ENCODE peak calls at places on chromosomes 11 and 22, in eight cellular contexts. One of them, this sample, is unnamed.

GRCh38 chr22:38758276-38758945 is 2.6 kb upstream of the SUN2 start:
- DNase-seq in activated CD4-positive, alpha-beta T cell treated with anti-CD3 and anti-CD28 coated beads, Interleukin-2, amount 10 ng/mL, durations not matched to agents 7 days and 5 days: peak
- DNase-seq in kidney glomerular epithelial cell: no peak
- DNase-seq in IMR-90: no peak
- DNase-seq in astrocyte: no peak
- DNase-seq in kidney: peak
- DNase-seq in HEK293T: no peak
- DNase-seq in stimulated activated naive B cell treated with anti-CD40 and anti-IgM and Interleukin-4, amounts not matched to agents 10 μg/mL and 1 μg/mL and 100 μg/mL, for 72 hours: peak
- DNase-seq in this sample: no peak

GRCh38 chr22:26702906-26703830 is 45.8 kb downstream of the MIAT start:
- DNase-seq in astrocyte: peak
- DNase-seq in IMR-90: peak
- DNase-seq in kidney glomerular epithelial cell: no peak
- DNase-seq in stimulated activated naive B cell treated with anti-CD40 and anti-IgM and Interleukin-4, amounts not matched to agents 10 μg/mL and 1 μg/mL and 100 μg/mL, for 72 hours: no peak
- DNase-seq in activated CD4-positive, alpha-beta T cell treated with anti-CD3 and anti-CD28 coated beads, Interleukin-2, amount 10 ng/mL, durations not matched to agents 7 days and 5 days: no peak
- DNase-seq in HEK293T: no peak
- DNase-seq in kidney: no peak
- DNase-seq in this sample: no peak

GRCh38 chr11:8309862-8310261 is 46.2 kb upstream of the LMO1 start:
- DNase-seq in HEK293T: no peak
- DNase-seq in IMR-90: no peak
- DNase-seq in astrocyte: no peak
- DNase-seq in activated CD4-positive, alpha-beta T cell treated with anti-CD3 and anti-CD28 coated beads, Interleukin-2, amount 10 ng/mL, durations not matched to agents 7 days and 5 days: no peak
- DNase-seq in kidney: no peak
- DNase-seq in stimulated activated naive B cell treated with anti-CD40 and anti-IgM and Interleukin-4, amounts not matched to agents 10 μg/mL and 1 μg/mL and 100 μg/mL, for 72 hours: no peak
- DNase-seq in kidney glomerular epithelial cell: no peak
- DNase-seq in this sample: no peak

GRCh38 chr11:57459112-57460016 is 964 bp upstream of the RTN4RL2 start:
- DNase-seq in IMR-90: peak
- DNase-seq in stimulated activated naive B cell treated with anti-CD40 and anti-IgM and Interleukin-4, amounts not matched to agents 10 μg/mL and 1 μg/mL and 100 μg/mL, for 72 hours: no peak
- DNase-seq in activated CD4-positive, alpha-beta T cell treated with anti-CD3 and anti-CD28 coated beads, Interleukin-2, amount 10 ng/mL, durations not matched to agents 7 days and 5 days: no peak
- DNase-seq in astrocyte: no peak
- DNase-seq in kidney: peak
- DNase-seq in kidney glomerular epithelial cell: no peak
- DNase-seq in HEK293T: no peak
- DNase-seq in this sample: no peak

GRCh38 chr22:23132376-23133091 is 9.3 kb downstream of the RSPH14 start:
- DNase-seq in activated CD4-positive, alpha-beta T cell treated with anti-CD3 and anti-CD28 coated beads, Interleukin-2, amount 10 ng/mL, durations not matched to agents 7 days and 5 days: no peak
- DNase-seq in astrocyte: no peak
- DNase-seq in HEK293T: no peak
- DNase-seq in IMR-90: no peak
- DNase-seq in stimulated activated naive B cell treated with anti-CD40 and anti-IgM and Interleukin-4, amounts not matched to agents 10 μg/mL and 1 μg/mL and 100 μg/mL, for 72 hours: no peak
- DNase-seq in kidney: peak
- DNase-seq in kidney glomerular epithelial cell: no peak
- DNase-seq in this sample: no peak

GRCh38 chr11:19275496-19275895 is 34.8 kb upstream of the E2F8 start:
- DNase-seq in astrocyte: no peak
- DNase-seq in HEK293T: no peak
- DNase-seq in IMR-90: no peak
- DNase-seq in kidney glomerular epithelial cell: peak
- DNase-seq in kidney: no peak
- DNase-seq in activated CD4-positive, alpha-beta T cell treated with anti-CD3 and anti-CD28 coated beads, Interleukin-2, amount 10 ng/mL, durations not matched to agents 7 days and 5 days: no peak
- DNase-seq in stimulated activated naive B cell treated with anti-CD40 and anti-IgM and Interleukin-4, amounts not matched to agents 10 μg/mL and 1 μg/mL and 100 μg/mL, for 72 hours: no peak
- DNase-seq in this sample: no peak

GRCh38 chr22:40410272-40410671 is 39.9 kb downstream of the SGSM3 start:
- DNase-seq in kidney glomerular epithelial cell: no peak
- DNase-seq in stimulated activated naive B cell treated with anti-CD40 and anti-IgM and Interleukin-4, amounts not matched to agents 10 μg/mL and 1 μg/mL and 100 μg/mL, for 72 hours: no peak
- DNase-seq in HEK293T: no peak
- DNase-seq in activated CD4-positive, alpha-beta T cell treated with anti-CD3 and anti-CD28 coated beads, Interleukin-2, amount 10 ng/mL, durations not matched to agents 7 days and 5 days: no peak
- DNase-seq in astrocyte: no peak
- DNase-seq in kidney: no peak
- DNase-seq in IMR-90: no peak
- DNase-seq in this sample: no peak

GRCh38 chr11:11742486-11742885 is 99.3 kb upstream of the USP47 start:
- DNase-seq in astrocyte: no peak
- DNase-seq in IMR-90: no peak
- DNase-seq in HEK293T: no peak
- DNase-seq in stimulated activated naive B cell treated with anti-CD40 and anti-IgM and Interleukin-4, amounts not matched to agents 10 μg/mL and 1 μg/mL and 100 μg/mL, for 72 hours: no peak
- DNase-seq in kidney glomerular epithelial cell: no peak
- DNase-seq in kidney: no peak
- DNase-seq in activated CD4-positive, alpha-beta T cell treated with anti-CD3 and anti-CD28 coated beads, Interleukin-2, amount 10 ng/mL, durations not matched to agents 7 days and 5 days: no peak
- DNase-seq in this sample: no peak

GRCh38 chr11:111063711-111064110 is 181.8 kb upstream of the POU2AF2 start:
- DNase-seq in kidney: no peak
- DNase-seq in activated CD4-positive, alpha-beta T cell treated with anti-CD3 and anti-CD28 coated beads, Interleukin-2, amount 10 ng/mL, durations not matched to agents 7 days and 5 days: no peak
- DNase-seq in kidney glomerular epithelial cell: peak
- DNase-seq in astrocyte: peak
- DNase-seq in stimulated activated naive B cell treated with anti-CD40 and anti-IgM and Interleukin-4, amounts not matched to agents 10 μg/mL and 1 μg/mL and 100 μg/mL, for 72 hours: no peak
- DNase-seq in IMR-90: peak
- DNase-seq in HEK293T: no peak
- DNase-seq in this sample: no peak

GRCh38 chr11:132576706-132577105 is 955.6 kb downstream of the OPCML start:
- DNase-seq in IMR-90: peak
- DNase-seq in stimulated activated naive B cell treated with anti-CD40 and anti-IgM and Interleukin-4, amounts not matched to agents 10 μg/mL and 1 μg/mL and 100 μg/mL, for 72 hours: no peak
- DNase-seq in kidney glomerular epithelial cell: peak
- DNase-seq in HEK293T: no peak
- DNase-seq in activated CD4-positive, alpha-beta T cell treated with anti-CD3 and anti-CD28 coated beads, Interleukin-2, amount 10 ng/mL, durations not matched to agents 7 days and 5 days: no peak
- DNase-seq in kidney: no peak
- DNase-seq in astrocyte: peak
- DNase-seq in this sample: no peak